ENCODE peak calls at places on chromosomes 6 and 20, in six cellular contexts. I, U, A, L, D and V are unnamed samples.

GRCh38 chr6:25397406-25397805 is 118.2 kb downstream of the CARMIL1 start:
- DNase-seq in L (no peak), A (no peak), I (no peak), D (no peak), U (peak), V (no peak)

GRCh38 chr20:2133318-2134183 is 31.9 kb downstream of the STK35 start:
- DNase-seq in L (peak), I (no peak), A (no peak), D (no peak), U (peak), V (peak)

GRCh38 chr6:32865724-32866443 is 11.9 kb downstream of the PSMB9 start:
- DNase-seq in D (no peak), L (no peak), A (no peak), I (no peak), U (no peak), V (no peak)

GRCh38 chr6:41291717-41292116 is 5.2 kb upstream of the TREM1 start:
- DNase-seq in A (no peak), I (no peak), L (no peak), U (no peak), D (no peak), V (no peak)

GRCh38 chr6:85464722-85465150 is 14.9 kb downstream of the NT5E start:
- DNase-seq in I (no peak), L (peak), D (peak), A (peak), U (no peak), V (peak)

GRCh38 chr6:10532392-10532791 is 11.2 kb downstream of the GCNT2 start:
- DNase-seq in U (no peak), D (no peak), I (no peak), L (no peak), A (no peak), V (no peak)

GRCh38 chr6:158630944-158631616 is 13.5 kb downstream of the DYNLT1 start:
- DNase-seq in L (no peak), I (no peak), A (no peak), D (no peak), U (no peak), V (peak)

GRCh38 chr6:352474-352873 is 39.1 kb upstream of the IRF4 start:
- DNase-seq in U (no peak), A (no peak), I (no peak), D (no peak), L (no peak), V (no peak)

GRCh38 chr6:36277946-36278465 is 8.1 kb downstream of the PNPLA1 start:
- DNase-seq in L (no peak), D (no peak), I (no peak), U (no peak), A (no peak), V (no peak)

GRCh38 chr20:1803216-1804128 is 91.7 kb upstream of the SIRPA start:
- DNase-seq in L (no peak), A (peak), D (peak), U (peak), I (no peak), V (peak)

GRCh38 chr6:126076992-126077664 is 90.8 kb downstream of the TRMT11 start:
- DNase-seq in I (no peak), L (no peak), D (no peak), A (no peak), U (no peak), V (no peak)

GRCh38 chr6:158185729-158186456 is 17.7 kb downstream of the GTF2H5 start:
- DNase-seq in A (no peak), L (peak), I (no peak), U (no peak), D (no peak), V (peak)

GRCh38 chr6:5422321-5422915 is 161.1 kb downstream of the FARS2 start:
- DNase-seq in D (peak), I (no peak), U (no peak), A (no peak), L (peak), V (peak)

GRCh38 chr20:39264506-39265172 is 302.5 kb downstream of the DHX35 start:
- DNase-seq in U (peak), I (no peak), A (peak), D (peak), L (peak), V (peak)

GRCh38 chr20:23061713-23062561 is 12.5 kb upstream of the THBD start:
- DNase-seq in D (no peak), A (no peak), U (no peak), I (no peak), L (peak), V (peak)

GRCh38 chr20:52748235-52748950 is 223.8 kb upstream of the TSHZ2 start:
- DNase-seq in I (no peak), U (no peak), A (no peak), D (no peak), L (no peak), V (peak)

GRCh38 chr6:153016846-153017245 is 14.3 kb upstream of the MTRF1L start:
- DNase-seq in D (no peak), I (no peak), L (no peak), U (no peak), A (no peak), V (no peak)

GRCh38 chr6:39530201-39530759 is 194.9 kb downstream of the KIF6 start:
- DNase-seq in I (no peak), L (no peak), A (no peak), D (no peak), U (no peak), V (peak)

GRCh38 chr6:47736083-47736700 is 37.8 kb downstream of the ADGRF4 start:
- DNase-seq in U (no peak), D (no peak), I (no peak), A (no peak), L (peak), V (peak)

GRCh38 chr20:58630063-58630462 is 21.0 kb upstream of the STX16 start:
- DNase-seq in I (no peak), U (no peak), L (peak), A (no peak), D (no peak), V (peak)

GRCh38 chr20:45934046-45934586 is 367 bp upstream of the PCIF1 start:
- DNase-seq in U (no peak), A (peak), I (no peak), L (peak), D (no peak), V (peak)

GRCh38 chr6:156269751-156270369 is 507.3 kb upstream of the ARID1B start:
- DNase-seq in L (no peak), A (peak), I (no peak), U (no peak), D (peak), V (no peak)

GRCh38 chr6:56902551-56903464 is 52.1 kb upstream of the BEND6 start:
- DNase-seq in L (peak), I (no peak), A (no peak), D (no peak), U (peak), V (peak)

GRCh38 chr20:23622839-23623343 is 14.9 kb downstream of the CST3 start:
- DNase-seq in U (no peak), D (no peak), L (peak), A (no peak), I (no peak), V (peak)

GRCh38 chr6:47722178-47722577 is 23.8 kb downstream of the ADGRF4 start:
- DNase-seq in U (no peak), A (no peak), D (no peak), I (no peak), L (no peak), V (no peak)

GRCh38 chr6:13678255-13678983 is 33.2 kb downstream of the RANBP9 start:
- DNase-seq in A (no peak), D (no peak), U (no peak), I (no peak), L (no peak), V (no peak)

GRCh38 chr6:37495199-37495913 is 4.3 kb downstream of the CCDC167 start:
- DNase-seq in I (no peak), L (no peak), A (peak), D (peak), U (no peak), V (no peak)

GRCh38 chr6:63440594-63440993 is 120.8 kb upstream of the LGSN start:
- DNase-seq in L (no peak), I (no peak), A (no peak), D (no peak), U (no peak), V (no peak)

GRCh38 chr20:63471719-63472158 is 716 bp downstream of the KCNQ2 start:
- DNase-seq in U (no peak), A (no peak), L (no peak), I (no peak), D (no peak), V (no peak)

GRCh38 chr6:118146584-118146983 is 239.5 kb downstream of the SLC35F1 start:
- DNase-seq in U (no peak), L (no peak), D (no peak), I (no peak), A (no peak), V (no peak)

GRCh38 chr20:36717657-36718056 is 28.2 kb downstream of the NDRG3 start:
- DNase-seq in A (no peak), D (no peak), I (peak), U (no peak), L (peak), V (peak)

GRCh38 chr6:134077301-134077700 is 24.9 kb upstream of the SLC2A12 start:
- DNase-seq in L (peak), D (no peak), A (no peak), I (no peak), U (no peak), V (peak)

GRCh38 chr20:63979549-63980316 is at the start of gene SAMD10:
- DNase-seq in L (no peak), U (no peak), A (peak), D (peak), I (peak), V (no peak)

GRCh38 chr6:110738899-110739365 is 76.3 kb downstream of the CDK19 start:
- DNase-seq in L (no peak), U (no peak), D (no peak), A (no peak), I (no peak), V (no peak)